ENCODE peak calls at places on chromosome 13, in nine cellular contexts. One of them, this sample, is unnamed.

GRCh38 chr13:35882722-35883497 is 248.3 kb downstream of the DCLK1 start:
- DNase-seq in cardiac muscle cell: no peak
- DNase-seq in fibroblast of lung: peak
- DNase-seq in stomach: no peak
- DNase-seq in iPS DF 6.9: no peak
- DNase-seq in dorsolateral prefrontal cortex: no peak
- DNase-seq in tibial artery: no peak
- DNase-seq in CD8-positive, alpha-beta memory T cell: no peak
- DNase-seq in CD8-positive, alpha-beta T cell: no peak
- DNase-seq in this sample: no peak

GRCh38 chr13:46687810-46688209 is 109.2 kb downstream of the ESD start:
- DNase-seq in CD8-positive, alpha-beta T cell: no peak
- DNase-seq in iPS DF 6.9: peak
- DNase-seq in stomach: no peak
- DNase-seq in dorsolateral prefrontal cortex: no peak
- DNase-seq in CD8-positive, alpha-beta memory T cell: no peak
- DNase-seq in cardiac muscle cell: peak
- DNase-seq in tibial artery: no peak
- DNase-seq in fibroblast of lung: peak
- DNase-seq in this sample: peak

GRCh38 chr13:104980571-104980970 is 1554.9 kb downstream of the EFNB2 start:
- DNase-seq in CD8-positive, alpha-beta memory T cell: no peak
- DNase-seq in cardiac muscle cell: no peak
- DNase-seq in tibial artery: no peak
- DNase-seq in iPS DF 6.9: no peak
- DNase-seq in dorsolateral prefrontal cortex: no peak
- DNase-seq in fibroblast of lung: no peak
- DNase-seq in stomach: no peak
- DNase-seq in CD8-positive, alpha-beta T cell: no peak
- DNase-seq in this sample: no peak

GRCh38 chr13:101157261-101157660 is 259.0 kb downstream of the NALCN start:
- DNase-seq in CD8-positive, alpha-beta memory T cell: no peak
- DNase-seq in tibial artery: no peak
- DNase-seq in iPS DF 6.9: no peak
- DNase-seq in dorsolateral prefrontal cortex: no peak
- DNase-seq in stomach: no peak
- DNase-seq in CD8-positive, alpha-beta T cell: no peak
- DNase-seq in cardiac muscle cell: no peak
- DNase-seq in fibroblast of lung: no peak
- DNase-seq in this sample: peak

GRCh38 chr13:52737451-52737850 is 2.2 kb downstream of the CNMD start:
- DNase-seq in dorsolateral prefrontal cortex: no peak
- DNase-seq in CD8-positive, alpha-beta T cell: no peak
- DNase-seq in iPS DF 6.9: no peak
- DNase-seq in cardiac muscle cell: no peak
- DNase-seq in stomach: no peak
- DNase-seq in fibroblast of lung: no peak
- DNase-seq in tibial artery: no peak
- DNase-seq in CD8-positive, alpha-beta memory T cell: no peak
- DNase-seq in this sample: no peak

GRCh38 chr13:44128522-44128921 is 245.1 kb upstream of the SERP2 start:
- DNase-seq in cardiac muscle cell: peak
- DNase-seq in CD8-positive, alpha-beta memory T cell: no peak
- DNase-seq in stomach: no peak
- DNase-seq in iPS DF 6.9: no peak
- DNase-seq in CD8-positive, alpha-beta T cell: no peak
- DNase-seq in fibroblast of lung: peak
- DNase-seq in tibial artery: no peak
- DNase-seq in dorsolateral prefrontal cortex: no peak
- DNase-seq in this sample: no peak

GRCh38 chr13:110376120-110376519 is 69.0 kb downstream of the COL4A2 start:
- DNase-seq in fibroblast of lung: no peak
- DNase-seq in cardiac muscle cell: no peak
- DNase-seq in stomach: no peak
- DNase-seq in CD8-positive, alpha-beta T cell: no peak
- DNase-seq in dorsolateral prefrontal cortex: no peak
- DNase-seq in tibial artery: no peak
- DNase-seq in CD8-positive, alpha-beta memory T cell: no peak
- DNase-seq in iPS DF 6.9: no peak
- DNase-seq in this sample: no peak

GRCh38 chr13:28545583-28546333 is 50.8 kb upstream of the FLT1 start:
- DNase-seq in stomach: no peak
- DNase-seq in tibial artery: no peak
- DNase-seq in CD8-positive, alpha-beta memory T cell: no peak
- DNase-seq in dorsolateral prefrontal cortex: no peak
- DNase-seq in iPS DF 6.9: no peak
- DNase-seq in fibroblast of lung: no peak
- DNase-seq in cardiac muscle cell: no peak
- DNase-seq in CD8-positive, alpha-beta T cell: no peak
- DNase-seq in this sample: no peak

GRCh38 chr13:45728759-45729158 is 26.6 kb downstream of the CBY2 start:
- DNase-seq in tibial artery: no peak
- DNase-seq in fibroblast of lung: no peak
- DNase-seq in CD8-positive, alpha-beta T cell: no peak
- DNase-seq in CD8-positive, alpha-beta memory T cell: no peak
- DNase-seq in iPS DF 6.9: no peak
- DNase-seq in stomach: no peak
- DNase-seq in cardiac muscle cell: peak
- DNase-seq in dorsolateral prefrontal cortex: no peak
- DNase-seq in this sample: no peak

GRCh38 chr13:43113603-43114002 is 90.2 kb downstream of the DNAJC15 start:
- DNase-seq in iPS DF 6.9: no peak
- DNase-seq in dorsolateral prefrontal cortex: no peak
- DNase-seq in CD8-positive, alpha-beta T cell: no peak
- DNase-seq in tibial artery: no peak
- DNase-seq in cardiac muscle cell: no peak
- DNase-seq in CD8-positive, alpha-beta memory T cell: no peak
- DNase-seq in stomach: no peak
- DNase-seq in fibroblast of lung: peak
- DNase-seq in this sample: no peak

GRCh38 chr13:98565726-98566577 is 11.0 kb downstream of the STK24 start:
- DNase-seq in fibroblast of lung: no peak
- DNase-seq in CD8-positive, alpha-beta T cell: no peak
- DNase-seq in stomach: peak
- DNase-seq in cardiac muscle cell: peak
- DNase-seq in tibial artery: no peak
- DNase-seq in CD8-positive, alpha-beta memory T cell: no peak
- DNase-seq in dorsolateral prefrontal cortex: no peak
- DNase-seq in iPS DF 6.9: no peak
- DNase-seq in this sample: no peak

GRCh38 chr13:26964278-26965057 is 203.9 kb upstream of the GPR12 start:
- DNase-seq in dorsolateral prefrontal cortex: no peak
- DNase-seq in iPS DF 6.9: no peak
- DNase-seq in CD8-positive, alpha-beta memory T cell: no peak
- DNase-seq in tibial artery: no peak
- DNase-seq in CD8-positive, alpha-beta T cell: no peak
- DNase-seq in fibroblast of lung: no peak
- DNase-seq in stomach: no peak
- DNase-seq in cardiac muscle cell: peak
- DNase-seq in this sample: no peak

GRCh38 chr13:113597386-113598080 is 13.0 kb downstream of the TFDP1 start:
- DNase-seq in tibial artery: peak
- DNase-seq in fibroblast of lung: no peak
- DNase-seq in stomach: no peak
- DNase-seq in cardiac muscle cell: no peak
- DNase-seq in CD8-positive, alpha-beta T cell: no peak
- DNase-seq in CD8-positive, alpha-beta memory T cell: no peak
- DNase-seq in dorsolateral prefrontal cortex: peak
- DNase-seq in iPS DF 6.9: no peak
- DNase-seq in this sample: no peak

GRCh38 chr13:110431851-110432294 is 124.8 kb downstream of the COL4A2 start:
- DNase-seq in fibroblast of lung: no peak
- DNase-seq in iPS DF 6.9: no peak
- DNase-seq in dorsolateral prefrontal cortex: no peak
- DNase-seq in stomach: no peak
- DNase-seq in CD8-positive, alpha-beta T cell: no peak
- DNase-seq in cardiac muscle cell: no peak
- DNase-seq in tibial artery: no peak
- DNase-seq in CD8-positive, alpha-beta memory T cell: no peak
- DNase-seq in this sample: no peak

GRCh38 chr13:37868691-37869505 is 674 bp downstream of the TRPC4 start:
- DNase-seq in fibroblast of lung: peak
- DNase-seq in cardiac muscle cell: peak
- DNase-seq in CD8-positive, alpha-beta memory T cell: no peak
- DNase-seq in dorsolateral prefrontal cortex: no peak
- DNase-seq in tibial artery: no peak
- DNase-seq in CD8-positive, alpha-beta T cell: no peak
- DNase-seq in iPS DF 6.9: peak
- DNase-seq in stomach: no peak
- DNase-seq in this sample: no peak

GRCh38 chr13:110916671-110917142 is 1.8 kb upstream of the ANKRD10 start:
- DNase-seq in tibial artery: no peak
- DNase-seq in iPS DF 6.9: no peak
- DNase-seq in cardiac muscle cell: peak
- DNase-seq in fibroblast of lung: peak
- DNase-seq in stomach: no peak
- DNase-seq in CD8-positive, alpha-beta memory T cell: no peak
- DNase-seq in dorsolateral prefrontal cortex: no peak
- DNase-seq in CD8-positive, alpha-beta T cell: no peak
- DNase-seq in this sample: peak

GRCh38 chr13:42847891-42848663 is 66.7 kb downstream of the FAM216B start:
- DNase-seq in fibroblast of lung: no peak
- DNase-seq in CD8-positive, alpha-beta T cell: no peak
- DNase-seq in cardiac muscle cell: peak
- DNase-seq in tibial artery: no peak
- DNase-seq in dorsolateral prefrontal cortex: no peak
- DNase-seq in CD8-positive, alpha-beta memory T cell: no peak
- DNase-seq in iPS DF 6.9: no peak
- DNase-seq in stomach: no peak
- DNase-seq in this sample: no peak

GRCh38 chr13:50149932-50150331 is 134.7 kb downstream of the KCNRG start:
- DNase-seq in tibial artery: no peak
- DNase-seq in stomach: peak
- DNase-seq in CD8-positive, alpha-beta T cell: no peak
- DNase-seq in fibroblast of lung: no peak
- DNase-seq in CD8-positive, alpha-beta memory T cell: no peak
- DNase-seq in iPS DF 6.9: no peak
- DNase-seq in cardiac muscle cell: peak
- DNase-seq in dorsolateral prefrontal cortex: no peak
- DNase-seq in this sample: no peak

GRCh38 chr13:110291286-110291685 is 15.7 kb downstream of the COL4A1 start:
- DNase-seq in fibroblast of lung: no peak
- DNase-seq in cardiac muscle cell: no peak
- DNase-seq in stomach: no peak
- DNase-seq in CD8-positive, alpha-beta T cell: no peak
- DNase-seq in tibial artery: no peak
- DNase-seq in dorsolateral prefrontal cortex: no peak
- DNase-seq in CD8-positive, alpha-beta memory T cell: no peak
- DNase-seq in iPS DF 6.9: no peak
- DNase-seq in this sample: no peak

DNA sequence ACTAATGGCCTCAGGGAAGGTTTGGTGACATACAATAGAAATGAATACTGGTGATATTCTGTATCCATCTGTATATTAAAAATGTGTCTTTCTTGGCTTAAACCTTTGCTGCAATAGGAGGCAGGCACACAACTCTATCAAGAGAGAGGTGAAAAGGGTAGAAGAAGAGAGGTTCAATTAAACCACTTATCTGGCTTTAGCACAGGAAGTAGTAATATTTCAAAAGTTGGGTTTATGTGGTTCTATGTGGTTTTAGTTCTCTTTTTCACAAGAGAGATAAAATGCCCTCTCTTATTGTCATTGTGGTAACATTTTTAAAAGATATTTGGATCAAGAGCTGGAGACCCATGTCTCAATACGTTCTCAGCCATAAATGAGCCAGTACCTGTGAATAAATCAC is 146.2 kb upstream of the FNDC3A start:
- DNase-seq in cardiac muscle cell: no peak
- DNase-seq in CD8-positive, alpha-beta memory T cell: no peak
- DNase-seq in stomach: no peak
- DNase-seq in CD8-positive, alpha-beta T cell: no peak
- DNase-seq in tibial artery: no peak
- DNase-seq in fibroblast of lung: no peak
- DNase-seq in dorsolateral prefrontal cortex: no peak
- DNase-seq in iPS DF 6.9: no peak
- DNase-seq in this sample: no peak
- H3K27ac ChIP-seq in cardiac muscle cell: no peak
- H3K27ac ChIP-seq in CD8-positive, alpha-beta memory T cell: no peak
- H3K27ac ChIP-seq in stomach: no peak
- H3K27ac ChIP-seq in CD8-positive, alpha-beta T cell: no peak
- H3K27ac ChIP-seq in tibial artery: no peak
- H3K27ac ChIP-seq in fibroblast of lung: no peak
- H3K27ac ChIP-seq in dorsolateral prefrontal cortex: no peak
- H3K27ac ChIP-seq in iPS DF 6.9: no peak
- H3K27ac ChIP-seq in this sample: no peak

GRCh38 chr13:73987618-73988017 is 146.6 kb downstream of the KLF12 start:
- DNase-seq in tibial artery: no peak
- DNase-seq in dorsolateral prefrontal cortex: no peak
- DNase-seq in stomach: no peak
- DNase-seq in fibroblast of lung: no peak
- DNase-seq in CD8-positive, alpha-beta memory T cell: no peak
- DNase-seq in CD8-positive, alpha-beta T cell: no peak
- DNase-seq in iPS DF 6.9: no peak
- DNase-seq in cardiac muscle cell: no peak
- DNase-seq in this sample: no peak
- H3K27ac ChIP-seq in tibial artery: no peak
- H3K27ac ChIP-seq in dorsolateral prefrontal cortex: no peak
- H3K27ac ChIP-seq in stomach: no peak
- H3K27ac ChIP-seq in fibroblast of lung: no peak
- H3K27ac ChIP-seq in CD8-positive, alpha-beta memory T cell: no peak
- H3K27ac ChIP-seq in CD8-positive, alpha-beta T cell: no peak
- H3K27ac ChIP-seq in iPS DF 6.9: no peak
- H3K27ac ChIP-seq in cardiac muscle cell: no peak
- H3K27ac ChIP-seq in this sample: no peak

GRCh38 chr13:33842207-33842606 is 24.3 kb downstream of the RFC3 start:
- DNase-seq in CD8-positive, alpha-beta memory T cell: no peak
- DNase-seq in iPS DF 6.9: no peak
- DNase-seq in CD8-positive, alpha-beta T cell: no peak
- DNase-seq in fibroblast of lung: no peak
- DNase-seq in tibial artery: no peak
- DNase-seq in stomach: no peak
- DNase-seq in dorsolateral prefrontal cortex: no peak
- DNase-seq in cardiac muscle cell: peak
- DNase-seq in this sample: no peak

GRCh38 chr13:33846306-33847062 is 28.5 kb downstream of the RFC3 start:
- DNase-seq in dorsolateral prefrontal cortex: no peak
- DNase-seq in cardiac muscle cell: no peak
- DNase-seq in stomach: no peak
- DNase-seq in tibial artery: no peak
- DNase-seq in fibroblast of lung: no peak
- DNase-seq in iPS DF 6.9: no peak
- DNase-seq in CD8-positive, alpha-beta memory T cell: no peak
- DNase-seq in CD8-positive, alpha-beta T cell: no peak
- DNase-seq in this sample: no peak

GRCh38 chr13:33849211-33849610 is 31.3 kb downstream of the RFC3 start:
- DNase-seq in tibial artery: no peak
- DNase-seq in fibroblast of lung: no peak
- DNase-seq in CD8-positive, alpha-beta T cell: no peak
- DNase-seq in cardiac muscle cell: no peak
- DNase-seq in iPS DF 6.9: no peak
- DNase-seq in CD8-positive, alpha-beta memory T cell: no peak
- DNase-seq in stomach: no peak
- DNase-seq in dorsolateral prefrontal cortex: no peak
- DNase-seq in this sample: no peak

GRCh38 chr13:33845572-33846305 is 27.8 kb downstream of the RFC3 start:
- DNase-seq in tibial artery: no peak
- DNase-seq in CD8-positive, alpha-beta T cell: no peak
- DNase-seq in iPS DF 6.9: no peak
- DNase-seq in fibroblast of lung: no peak
- DNase-seq in cardiac muscle cell: no peak
- DNase-seq in dorsolateral prefrontal cortex: no peak
- DNase-seq in CD8-positive, alpha-beta memory T cell: no peak
- DNase-seq in stomach: no peak
- DNase-seq in this sample: peak
- H3K27ac ChIP-seq in tibial artery: no peak
- H3K27ac ChIP-seq in CD8-positive, alpha-beta T cell: no peak
- H3K27ac ChIP-seq in iPS DF 6.9: no peak
- H3K27ac ChIP-seq in fibroblast of lung: no peak
- H3K27ac ChIP-seq in cardiac muscle cell: no peak
- H3K27ac ChIP-seq in dorsolateral prefrontal cortex: no peak
- H3K27ac ChIP-seq in CD8-positive, alpha-beta memory T cell: no peak
- H3K27ac ChIP-seq in stomach: no peak
- H3K27ac ChIP-seq in this sample: no peak

GRCh38 chr13:97225533-97225932 is 3.4 kb downstream of the MBNL2 start:
- DNase-seq in CD8-positive, alpha-beta memory T cell: no peak
- DNase-seq in dorsolateral prefrontal cortex: no peak
- DNase-seq in cardiac muscle cell: no peak
- DNase-seq in fibroblast of lung: no peak
- DNase-seq in stomach: no peak
- DNase-seq in iPS DF 6.9: no peak
- DNase-seq in tibial artery: no peak
- DNase-seq in CD8-positive, alpha-beta T cell: no peak
- DNase-seq in this sample: no peak
- H3K27ac ChIP-seq in CD8-positive, alpha-beta memory T cell: peak
- H3K27ac ChIP-seq in dorsolateral prefrontal cortex: peak
- H3K27ac ChIP-seq in cardiac muscle cell: no peak
- H3K27ac ChIP-seq in fibroblast of lung: peak
- H3K27ac ChIP-seq in stomach: peak
- H3K27ac ChIP-seq in iPS DF 6.9: no peak
- H3K27ac ChIP-seq in tibial artery: peak
- H3K27ac ChIP-seq in CD8-positive, alpha-beta T cell: peak
- H3K27ac ChIP-seq in this sample: peak

This sample was measured in foreskin keratinocyte.